ENCODE peak calls at places on chromosomes 13 and 19, in nine cellular contexts. A is activated CD8-positive, alpha-beta T cell treated with anti-CD3 and anti-CD28 coated beads for 36 hours; B is posterior vena cava; Y is amniotic epithelial cell; J is LNCaP clone FGC; S is activated CD8-positive, alpha-beta memory T cell treated with anti-CD3 and anti-CD28 coated beads, Interleukin-2, amount 50 U/mL, for 4 hours; G is endodermal cell; K is stimulated activated CD8-positive, alpha-beta memory T cell treated with anti-CD3 and anti-CD28 coated beads, Interleukin-7, amount 100 ng/mL, for 4 hours; W is OCI-LY7. R is an unnamed sample.
A peak's percentile ranks its signal among the peaks of the same experiment; 100 is the strongest.

GRCh38 chr13:113140677-113141590 is 17.5 kb upstream of the PROZ start:
- DNase-seq in A (no peak), B (peak; percentile 70), Y (no peak), J (no peak), S (no peak), G (peak; percentile 40), K (no peak), W (no peak), R (no peak)

GRCh38 chr13:77975358-77976042 is 56.9 kb upstream of the EDNRB start:
- DNase-seq in A (no peak), B (no peak), Y (no peak), J (no peak), S (no peak), G (no peak), K (no peak), W (no peak), R (no peak)

GRCh38 chr13:109333893-109334651 is 452.3 kb downstream of the IRS2 start:
- DNase-seq in A (no peak), B (no peak), Y (no peak), J (no peak), S (no peak), G (no peak), K (no peak), W (no peak), R (no peak)

GRCh38 chr13:27789495-27790303 is 2.6 kb upstream of the GSX1 start:
- DNase-seq in A (peak; percentile 55), B (no peak), Y (no peak), J (no peak), S (no peak), G (peak; percentile 66), K (no peak), W (peak; percentile 13), R (no peak)

GRCh38 chr13:36718146-36718545 is 44.3 kb downstream of the SERTM1 start:
- DNase-seq in A (no peak), B (no peak), Y (peak; percentile 88), J (no peak), S (no peak), G (no peak), K (no peak), W (no peak), R (peak; percentile 8)

GRCh38 chr13:26682606-26683005 is 78.0 kb downstream of the GPR12 start:
- DNase-seq in A (no peak), B (no peak), Y (no peak), J (no peak), S (no peak), G (no peak), K (no peak), W (no peak), R (no peak)

GRCh38 chr19:53644061-53644816 is 12.4 kb downstream of the DPRX start:
- DNase-seq in A (no peak), B (no peak), Y (no peak), J (no peak), S (no peak), G (peak; percentile 77), K (no peak), W (no peak), R (no peak)

GRCh38 chr19:52664461-52664860 is 26.3 kb upstream of the ZNF83 start:
- DNase-seq in A (no peak), B (no peak), Y (no peak), J (no peak), S (no peak), G (no peak), K (no peak), W (no peak), R (no peak)

GRCh38 chr13:107834717-107835116 is 380.6 kb downstream of the LIG4 start:
- DNase-seq in A (no peak), B (no peak), Y (no peak), J (no peak), S (no peak), G (no peak), K (no peak), W (no peak), R (no peak)

GRCh38 chr19:5623397-5624153 is 692 bp downstream of the SAFB start:
- DNase-seq in A (peak; percentile 12), B (no peak), Y (no peak), J (no peak), S (peak; percentile 29), G (peak; percentile 47), K (no peak), W (peak; percentile 13), R (peak; percentile 28)

GRCh38 chr13:79285159-79285558 is 120.9 kb downstream of the RBM26 start:
- DNase-seq in A (no peak), B (no peak), Y (no peak), J (no peak), S (no peak), G (no peak), K (no peak), W (no peak), R (no peak)

GRCh38 chr13:50230365-50230978 is 215.2 kb downstream of the KCNRG start:
- DNase-seq in A (no peak), B (no peak), Y (peak; percentile 94), J (no peak), S (no peak), G (no peak), K (no peak), W (no peak), R (no peak)

GRCh38 chr13:103168901-103169508 is 102.8 kb upstream of the SLC10A2 start:
- DNase-seq in A (no peak), B (no peak), Y (no peak), J (no peak), S (no peak), G (no peak), K (no peak), W (no peak), R (no peak)

GRCh38 chr13:85741017-85741416 is 58.2 kb downstream of the SLITRK6 start:
- DNase-seq in A (no peak), B (no peak), Y (no peak), J (no peak), S (no peak), G (no peak), K (no peak), W (no peak), R (no peak)

GRCh38 chr13:28498481-28499115 is 3.7 kb upstream of the FLT1 start:
- DNase-seq in A (no peak), B (no peak), Y (no peak), J (no peak), S (no peak), G (no peak), K (no peak), W (no peak), R (no peak)

GRCh38 chr19:1262687-1263123 is 6.4 kb upstream of the CIRBP start:
- DNase-seq in A (no peak), B (no peak), Y (peak; percentile 50), J (no peak), S (no peak), G (no peak), K (no peak), W (peak; percentile 32), R (no peak)